ENCODE peak calls at places on chromosomes 11 and 22, in six cellular contexts. L is psoas muscle, E is tibial nerve, Y is thoracic aorta, Q is MM.1S, F is endothelial cell of umbilical vein. Z is an unnamed sample. For H3K27me3, the result is how much of the 10 kb centered on the place peaks cover.

GRCh38 chr11:113202431-113202830 is 112.0 kb upstream of the TTC12 start:
- DNase-seq in L (no peak), Q (no peak), Y (no peak), E (no peak), F (no peak), Z (no peak)

GRCh38 chr11:70755410-70756158 is 357.3 kb downstream of the CTTN start:
- DNase-seq in E (peak), L (peak), F (peak), Q (peak), Y (peak), Z (peak)

GRCh38 chr11:126969865-126970479 is 30.6 kb downstream of the KIRREL3 start:
- DNase-seq in Y (no peak), F (no peak), L (no peak), Q (peak), E (no peak), Z (peak)

GRCh38 chr22:49869855-49870712 is 16.4 kb downstream of the ZBED4 start:
- DNase-seq in E (no peak), F (no peak), Y (no peak), L (no peak), Q (no peak), Z (no peak)

GRCh38 chr11:130522284-130522961 is 74.0 kb downstream of the ADAMTS15 start:
- DNase-seq in L (peak), F (peak), Y (peak), Q (no peak), E (peak), Z (peak)

GRCh38 chr11:9760180-9760550 is 96.3 kb downstream of the SWAP70 start:
- DNase-seq in E (peak), L (peak), F (no peak), Q (no peak), Y (peak), Z (no peak)

GRCh38 chr11:69053546-69054396 is 5.0 kb downstream of the TPCN2 start:
- DNase-seq in E (no peak), Q (no peak), Y (no peak), F (no peak), L (no peak), Z (no peak)

GRCh38 chr11:65778431-65778900 is 2.3 kb downstream of the AP5B1 start:
- DNase-seq in L (no peak), F (no peak), E (no peak), Q (no peak), Y (no peak), Z (no peak)

GRCh38 chr11:127859941-127860354 is 727.4 kb downstream of the ETS1 start:
- DNase-seq in F (no peak), Q (no peak), E (no peak), L (no peak), Y (no peak), Z (no peak)

GRCh38 chr11:102144357-102145342 is 34.4 kb downstream of the YAP1 start:
- DNase-seq in Y (no peak), F (peak), Q (no peak), E (peak), L (no peak), Z (no peak)

GRCh38 chr11:76892305-76892704 is 31.6 kb downstream of the ACER3 start:
- DNase-seq in Q (no peak), E (no peak), L (no peak), Y (no peak), F (no peak), Z (no peak)

GRCh38 chr22:40462195-40462988 is 92.0 kb downstream of the SGSM3 start:
- DNase-seq in F (no peak), E (no peak), Q (no peak), Y (no peak), L (no peak), Z (no peak)

GRCh38 chr11:43053638-43054412 is 258.0 kb upstream of the API5 start:
- DNase-seq in E (no peak), L (no peak), Q (no peak), F (no peak), Y (no peak), Z (no peak)

GRCh38 chr22:23067023-23067650 is 3.2 kb upstream of the GNAZ start:
- DNase-seq in F (no peak), Q (no peak), E (no peak), L (no peak), Y (no peak), Z (peak)
- H3K27me3 ChIP-seq in F (under half), Q (under half), E (under half), L (under half), Y (under half), Z (under half)

GRCh38 chr11:41612415-41612814 is 153.0 kb upstream of the LRRC4C start:
- DNase-seq in L (no peak), Q (no peak), F (no peak), E (no peak), Y (no peak), Z (no peak)
- TF ChIP-seq CTCF in L (no peak), Q (peak), F (no peak), E (no peak), Y (no peak), Z (peak)

GRCh38 chr11:67374571-67375276 is 1.3 kb upstream of the CLCF1 start:
- DNase-seq in Q (no peak), L (no peak), E (no peak), F (no peak), Y (no peak), Z (peak)
- H3K27me3 ChIP-seq in Q (under half), L (under half), E (under half), F (under half), Y (under half), Z (under half)

GRCh38 chr11:107446822-107447431 is 10.7 kb downstream of the CWF19L2 start:
- DNase-seq in Y (no peak), L (no peak), F (no peak), Q (no peak), E (no peak), Z (no peak)

GRCh38 chr11:107438148-107438547 is 19.5 kb downstream of the CWF19L2 start:
- DNase-seq in E (no peak), L (no peak), Q (no peak), F (no peak), Y (no peak), Z (no peak)

GRCh38 chr11:107439586-107440201 is 17.9 kb downstream of the CWF19L2 start:
- DNase-seq in Y (no peak), Q (no peak), L (no peak), F (no peak), E (no peak), Z (peak)

DNA sequence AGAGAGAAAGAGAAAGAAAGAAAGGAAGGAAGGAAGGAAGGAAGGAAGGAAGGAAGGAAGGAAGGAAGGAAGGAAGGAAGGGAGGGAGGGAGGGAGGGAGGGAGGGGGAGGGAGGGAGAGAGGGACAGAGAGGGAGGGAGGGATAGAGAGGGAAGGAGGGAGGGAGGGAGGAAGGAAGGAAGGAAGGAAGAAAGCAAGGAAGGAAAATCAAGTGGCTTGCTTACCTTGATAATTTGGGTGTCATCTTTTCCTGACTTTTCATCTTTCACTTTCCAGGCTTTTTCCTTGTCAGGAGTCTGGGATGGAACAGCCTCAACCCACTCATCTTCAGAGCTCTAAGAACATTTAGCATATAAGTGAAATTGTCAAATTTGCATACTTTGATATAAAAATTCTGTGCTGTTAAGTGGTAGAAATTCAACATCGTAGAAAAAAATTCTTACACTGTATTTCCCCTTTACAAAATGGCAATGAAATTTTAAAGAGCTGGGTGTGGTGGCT is 14.9 kb downstream of the CWF19L2 start:
- DNase-seq in Q (no peak), F (no peak), E (no peak), L (no peak), Y (no peak), Z (no peak)
- TF ChIP-seq CTCF in Q (no peak), F (no peak), E (no peak), L (no peak), Y (no peak), Z (no peak)

GRCh38 chr11:64510759-64511158 is 80.3 kb upstream of the SLC22A12 start:
- DNase-seq in F (no peak), Q (no peak), L (no peak), E (no peak), Y (no peak), Z (peak)

GRCh38 chr11:64511966-64512365 is 79.1 kb upstream of the SLC22A12 start:
- DNase-seq in Q (no peak), L (no peak), E (no peak), Y (no peak), F (no peak), Z (no peak)

GRCh38 chr11:64518928-64519327 is 72.1 kb upstream of the SLC22A12 start:
- DNase-seq in Y (no peak), L (no peak), E (no peak), Q (no peak), F (no peak), Z (no peak)

GRCh38 chr11:64516226-64516625 is 74.8 kb upstream of the SLC22A12 start:
- DNase-seq in L (no peak), E (no peak), F (no peak), Q (no peak), Y (no peak), Z (peak)

GRCh38 chr11:64514596-64514995 is 76.4 kb upstream of the SLC22A12 start:
- DNase-seq in F (no peak), Y (no peak), L (no peak), E (no peak), Q (no peak), Z (no peak)
- H3K27me3 ChIP-seq in F (under half), Y (under half), L (under half), E (under half), Q (half or more), Z (half or more)

DNA sequence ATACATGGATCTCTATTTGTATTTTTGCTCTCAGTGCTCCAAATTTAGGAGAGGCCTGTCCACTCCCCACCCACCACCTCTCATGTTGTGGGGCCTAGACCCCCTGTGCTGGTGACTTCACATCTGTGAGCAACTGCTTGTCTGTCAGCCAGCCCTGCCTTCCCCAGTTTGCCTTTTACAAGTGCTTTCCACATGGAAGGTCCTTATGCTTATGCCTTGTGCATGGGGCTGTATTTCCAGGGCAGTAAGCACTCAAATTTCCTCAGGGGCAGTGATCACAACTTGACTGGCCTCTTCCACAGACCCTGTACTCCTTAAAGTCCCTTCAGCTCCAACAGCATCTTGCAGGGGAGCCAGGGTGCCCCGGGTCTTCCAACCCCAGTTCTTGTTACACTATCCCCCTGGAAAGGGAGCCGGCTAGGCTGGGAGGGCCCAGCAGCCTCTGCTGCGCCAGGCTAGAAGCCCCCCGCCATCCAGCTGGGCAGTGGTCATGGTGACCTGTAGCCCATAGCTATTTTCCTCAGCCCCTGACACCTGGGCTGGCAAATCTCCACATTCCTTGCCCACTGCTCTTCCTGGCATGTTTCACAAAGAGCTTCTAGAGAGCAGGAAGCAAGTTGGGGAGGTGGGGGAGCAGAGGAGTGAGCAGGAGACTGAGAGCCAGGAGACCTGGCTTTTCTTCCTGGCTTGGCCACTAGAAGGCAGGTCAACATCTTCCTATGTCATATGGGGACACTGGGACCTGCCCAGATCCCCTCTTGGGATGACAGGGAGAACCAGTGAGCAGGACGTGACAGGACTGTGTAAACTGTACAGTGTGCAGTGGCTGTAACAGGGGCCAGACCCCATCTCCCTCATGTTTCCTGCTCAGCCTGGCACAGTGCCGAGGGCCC is 29.7 kb downstream of the GDPD5 start:
- DNase-seq in Q (no peak), F (peak), L (no peak), E (no peak), Y (no peak), Z (peak)
- TF ChIP-seq CTCF in Q (no peak), F (no peak), L (no peak), E (no peak), Y (no peak), Z (peak)

DNA sequence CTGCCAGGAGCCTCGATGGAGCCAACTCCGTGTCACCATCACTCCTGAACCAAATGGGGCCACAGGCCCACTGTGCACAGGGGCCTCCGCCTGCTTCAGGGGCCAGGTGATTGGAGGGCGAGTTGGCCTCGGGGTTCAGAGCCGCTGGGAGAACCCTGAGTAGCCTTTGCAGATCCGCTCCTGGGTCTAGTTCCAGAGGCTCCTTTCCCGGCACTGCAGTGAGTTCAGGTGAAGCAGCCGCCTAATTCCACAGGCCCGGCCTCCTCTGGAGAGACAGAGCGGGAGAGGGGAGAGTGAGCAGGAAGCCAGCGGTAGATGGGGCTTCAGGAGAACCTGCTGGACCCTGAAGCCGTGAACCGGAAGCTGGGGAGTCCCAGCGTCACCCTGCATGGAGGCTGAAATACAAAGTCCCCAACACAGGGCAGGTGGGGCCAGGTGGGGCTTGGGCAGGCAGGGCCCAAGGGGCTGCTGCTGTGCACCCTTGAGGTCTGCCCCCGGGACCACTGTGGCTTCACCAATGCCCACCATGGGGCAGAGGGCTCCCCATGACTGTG is 22.5 kb downstream of the DRD4 start:
- DNase-seq in F (no peak), L (no peak), E (no peak), Y (no peak), Q (no peak), Z (no peak)
- H3K27me3 ChIP-seq in F (under half), L (under half), E (under half), Y (under half), Q (under half), Z (under half)

DNA sequence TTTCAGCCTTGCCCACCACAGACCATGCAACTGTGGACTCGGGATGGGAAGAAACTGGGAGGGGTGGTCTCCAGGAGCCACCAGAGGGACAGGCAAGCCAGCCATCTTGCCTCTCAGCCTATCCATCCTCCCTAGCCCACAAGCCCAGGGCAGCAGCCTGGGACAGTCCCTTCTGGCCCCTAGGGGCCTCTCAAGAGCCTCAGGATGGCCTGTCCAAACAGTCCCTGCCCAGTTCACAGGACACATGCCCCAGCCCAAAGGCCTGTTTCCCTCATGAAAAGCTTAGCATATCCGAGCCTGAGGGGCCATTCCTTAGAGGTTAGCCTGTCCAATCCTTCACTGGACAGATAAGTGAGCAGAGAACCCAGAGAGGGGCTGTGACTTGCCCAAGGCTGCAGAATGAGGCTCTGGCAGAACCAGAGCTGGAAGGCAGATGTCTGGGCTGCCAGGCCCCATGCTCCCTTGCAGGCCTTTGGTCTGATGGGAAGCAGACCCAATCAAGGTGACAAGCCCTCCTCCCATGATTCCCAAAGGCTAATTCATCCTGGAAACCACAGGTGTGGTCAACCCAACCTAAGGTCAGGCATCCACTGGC is 28.2 kb downstream of the LRRC10B start:
- DNase-seq in Y (no peak), E (no peak), F (no peak), L (no peak), Q (no peak), Z (no peak)
- TF ChIP-seq CTCF in Y (no peak), E (no peak), F (no peak), L (no peak), Q (no peak), Z (peak)

DNA sequence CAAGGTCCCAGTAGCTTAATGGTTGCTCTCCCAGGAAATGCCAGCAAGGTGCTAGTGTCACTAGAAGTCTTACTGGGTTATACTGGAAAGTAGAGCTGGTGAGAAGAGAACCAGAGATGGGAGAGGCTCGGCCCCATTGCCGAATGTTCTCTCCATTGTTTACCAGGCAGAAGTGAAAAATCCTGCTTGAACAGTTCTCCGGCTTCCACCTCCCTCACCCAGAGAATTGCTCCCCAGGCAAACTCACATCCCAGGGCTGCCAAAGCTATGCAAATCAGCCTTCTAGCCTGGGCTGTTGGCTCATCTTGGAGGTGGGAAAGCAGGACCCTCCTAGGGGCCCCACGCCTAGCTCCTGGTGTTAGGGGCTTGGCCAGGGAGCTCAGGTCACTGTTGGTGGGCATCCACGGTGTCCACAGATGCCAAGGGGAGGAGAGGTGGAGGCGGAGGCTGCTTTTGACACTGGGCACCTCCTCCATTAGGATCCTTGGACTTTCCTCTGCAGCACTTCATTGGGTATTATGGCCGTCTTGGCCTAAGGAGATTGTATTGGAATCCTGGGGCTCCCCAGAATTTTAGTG is 20.1 kb downstream of the POU2F3 start:
- DNase-seq in F (no peak), Q (no peak), E (no peak), L (no peak), Y (no peak), Z (no peak)
- H3K27me3 ChIP-seq in F (under half), Q (under half), E (under half), L (under half), Y (under half), Z (under half)

Z was measured in endodermal cell.